ENCODE peak calls at places on chromosomes 16 and 17, in four cellular contexts. I is astrocyte of the spinal cord, J is AG04450, M is ELR. Q is an unnamed sample.

GRCh38 chr17:36939059-36939943 is 2.0 kb downstream of the LHX1 start:
- DNase-seq in I (no peak), J (no peak), M (no peak), Q (no peak)

GRCh38 chr17:28926366-28926765 is 23.5 kb upstream of the DHRS13 start:
- DNase-seq in I (no peak), J (no peak), M (no peak), Q (no peak)

GRCh38 chr16:70701596-70701995 is 15.7 kb upstream of the MTSS2 start:
- DNase-seq in I (no peak), J (no peak), M (no peak), Q (no peak)

GRCh38 chr17:676060-676745 is 38.4 kb downstream of the VPS53 start:
- DNase-seq in I (peak), J (peak), M (no peak), Q (no peak)

GRCh38 chr17:73637866-73638265 is 6.4 kb downstream of the SDK2 start:
- DNase-seq in I (no peak), J (no peak), M (no peak), Q (no peak)

GRCh38 chr17:68441064-68441770 is 16.1 kb downstream of the WIPI1 start:
- DNase-seq in I (no peak), J (no peak), M (no peak), Q (no peak)

GRCh38 chr16:85800321-85800669 is 800 bp downstream of the COX4I1 start:
- DNase-seq in I (no peak), J (no peak), M (peak), Q (no peak)

GRCh38 chr16:88616736-88617135 is 21.6 kb upstream of the IL17C start:
- DNase-seq in I (no peak), J (no peak), M (no peak), Q (no peak)

GRCh38 chr17:35080536-35080935 is 17.0 kb upstream of the RFFL start:
- DNase-seq in I (no peak), J (no peak), M (peak), Q (no peak)

GRCh38 chr16:66551788-66552287 is 538 bp upstream of the CKLF start:
- DNase-seq in I (no peak), J (no peak), M (no peak), Q (no peak)

GRCh38 chr17:2961446-2961845 is 102.0 kb downstream of the OR1D5 start:
- DNase-seq in I (no peak), J (no peak), M (no peak), Q (no peak)

GRCh38 chr16:88790312-88791150 is 5.5 kb upstream of the PIEZO1 start:
- DNase-seq in I (no peak), J (no peak), M (peak), Q (no peak)

GRCh38 chr17:40515491-40516041 is 14.1 kb upstream of the TNS4 start:
- DNase-seq in I (no peak), J (no peak), M (no peak), Q (no peak)

GRCh38 chr16:79770244-79771064 is 169.9 kb upstream of the MAF start:
- DNase-seq in I (peak), J (peak), M (peak), Q (peak)

GRCh38 chr17:74699236-74699635 is 13.5 kb downstream of the CD300LF start:
- DNase-seq in I (no peak), J (no peak), M (no peak), Q (no peak)

GRCh38 chr17:50519141-50519834 is 11.0 kb downstream of the MYCBPAP start:
- DNase-seq in I (no peak), J (no peak), M (peak), Q (no peak)

GRCh38 chr16:89155184-89155679 is 16.3 kb upstream of the CDH15 start:
- DNase-seq in I (peak), J (peak), M (peak), Q (peak)

GRCh38 chr16:19879241-19879792 is 5.3 kb downstream of the GPRC5B start:
- DNase-seq in I (peak), J (peak), M (no peak), Q (no peak)

GRCh38 chr17:46765491-46765890 is 53.0 kb downstream of the WNT3 start:
- DNase-seq in I (no peak), J (no peak), M (no peak), Q (no peak)

GRCh38 chr16:31010539-31010938 is at the start of gene STX1B:
- DNase-seq in I (peak), J (no peak), M (peak), Q (no peak)

GRCh38 chr16:68116256-68116853 is 31.2 kb downstream of the NFATC3 start:
- DNase-seq in I (peak), J (no peak), M (peak), Q (no peak)

GRCh38 chr16:17389392-17389791 is 81.4 kb downstream of the XYLT1 start:
- DNase-seq in I (no peak), J (no peak), M (peak), Q (no peak)

GRCh38 chr16:78230832-78231231 is 131.4 kb downstream of the WWOX start:
- DNase-seq in I (peak), J (no peak), M (no peak), Q (no peak)

GRCh38 chr16:59412275-59412841 is 678.2 kb upstream of the GOT2 start:
- DNase-seq in I (peak), J (no peak), M (peak), Q (no peak)

GRCh38 chr17:41812176-41813038 is at the start of gene FKBP10:
- DNase-seq in I (peak), J (peak), M (peak), Q (peak)

GRCh38 chr16:81485824-81486554 is 41.4 kb downstream of the CMIP start:
- DNase-seq in I (peak), J (no peak), M (peak), Q (no peak)

GRCh38 chr17:12088035-12088434 is 67.4 kb downstream of the MAP2K4 start:
- DNase-seq in I (no peak), J (no peak), M (no peak), Q (no peak)

GRCh38 chr17:57009737-57010445 is 32.0 kb downstream of the SCPEP1 start:
- DNase-seq in I (peak), J (no peak), M (peak), Q (peak)

GRCh38 chr16:10961231-10961630 is 16.9 kb downstream of the CLEC16A start:
- DNase-seq in I (peak), J (peak), M (peak), Q (no peak)

Q was measured in mucosa of gallbladder.